ENCODE peak calls at places on chromosomes 7 and 10, in seven cellular contexts. W is T-helper 1 cell, V is GM23248, M is naive B cell, U is NCI-H1092 treated with DMSO at 0.1 percent for 48 hours, T is KG1, K is hepatocyte. G is an unnamed sample.

GRCh38 chr10:104333037-104333727 is 5.1 kb downstream of the ITPRIP start:
- DNase-seq in W (peak), V (no peak), M (no peak), U (no peak), T (no peak), K (no peak), G (no peak)

GRCh38 chr7:2540641-2541051 is 14.7 kb downstream of the BRAT1 start:
- DNase-seq in W (no peak), V (no peak), M (no peak), U (no peak), T (no peak), K (no peak), G (no peak)

GRCh38 chr10:125123363-125124113 is 36.8 kb downstream of the CTBP2 start:
- DNase-seq in W (no peak), V (peak), M (no peak), U (peak), T (no peak), K (no peak), G (no peak)

GRCh38 chr10:113056468-113057021 is 106.5 kb downstream of the TCF7L2 start:
- DNase-seq in W (no peak), V (peak), M (no peak), U (no peak), T (no peak), K (peak), G (no peak)

GRCh38 chr7:36283171-36283570 is 106.5 kb upstream of the ANLN start:
- DNase-seq in W (no peak), V (no peak), M (no peak), U (no peak), T (no peak), K (no peak), G (no peak)

GRCh38 chr10:14381475-14381874 is 50.8 kb upstream of the FRMD4A start:
- DNase-seq in W (no peak), V (no peak), M (no peak), U (no peak), T (no peak), K (no peak), G (no peak)

GRCh38 chr10:118585234-118585633 is 10.2 kb downstream of the PRLHR start:
- DNase-seq in W (no peak), V (no peak), M (no peak), U (no peak), T (no peak), K (no peak), G (no peak)

GRCh38 chr10:48733329-48733728 is 48.7 kb downstream of the WDFY4 start:
- DNase-seq in W (no peak), V (no peak), M (no peak), U (no peak), T (no peak), K (no peak), G (no peak)

GRCh38 chr7:157964016-157964415 is 623.6 kb downstream of the PTPRN2 start:
- DNase-seq in W (no peak), V (no peak), M (no peak), U (no peak), T (no peak), K (no peak), G (no peak)

GRCh38 chr7:147492621-147493020 is 1097.9 kb upstream of the C7orf33 start:
- DNase-seq in W (no peak), V (peak), M (no peak), U (no peak), T (no peak), K (no peak), G (no peak)

GRCh38 chr7:26624839-26625238 is 239.6 kb downstream of the SKAP2 start:
- DNase-seq in W (no peak), V (no peak), M (no peak), U (no peak), T (no peak), K (no peak), G (no peak)

GRCh38 chr7:30363778-30364563 is 79.6 kb downstream of the ZNRF2 start:
- DNase-seq in W (no peak), V (no peak), M (no peak), U (no peak), T (no peak), K (no peak), G (no peak)

GRCh38 chr7:90595801-90596683 is at the start of gene CDK14:
- DNase-seq in W (peak), V (peak), M (peak), U (peak), T (peak), K (peak), G (peak)

GRCh38 chr7:30510124-30511074 is 5.8 kb upstream of the GGCT start:
- DNase-seq in W (no peak), V (peak), M (no peak), U (peak), T (peak), K (peak), G (peak)

GRCh38 chr7:20598479-20599419 is 16.7 kb upstream of the ABCB5 start:
- DNase-seq in W (no peak), V (peak), M (peak), U (peak), T (peak), K (peak), G (no peak)

GRCh38 chr7:138907438-138907837 is 73.8 kb downstream of the KIAA1549 start:
- DNase-seq in W (no peak), V (peak), M (no peak), U (no peak), T (no peak), K (no peak), G (no peak)

GRCh38 chr7:16433568-16434122 is 12.3 kb upstream of the CRPPA start:
- DNase-seq in W (no peak), V (no peak), M (no peak), U (no peak), T (no peak), K (no peak), G (no peak)

GRCh38 chr7:412731-413356 is 106.8 kb downstream of the PDGFA start:
- DNase-seq in W (no peak), V (no peak), M (no peak), U (no peak), T (no peak), K (no peak), G (peak)

GRCh38 chr10:127184582-127184981 is 11.8 kb downstream of the INSYN2A start:
- DNase-seq in W (no peak), V (no peak), M (no peak), U (no peak), T (no peak), K (no peak), G (no peak)

GRCh38 chr10:103933557-103934121 is 15.7 kb upstream of the STN1 start:
- DNase-seq in W (no peak), V (no peak), M (no peak), U (no peak), T (no peak), K (no peak), G (no peak)

GRCh38 chr7:131357282-131357880 is 29.7 kb downstream of the MKLN1 start:
- DNase-seq in W (no peak), V (no peak), M (no peak), U (no peak), T (no peak), K (no peak), G (no peak)

GRCh38 chr7:130878785-130879184 is 144.8 kb upstream of the KLF14 start:
- DNase-seq in W (no peak), V (no peak), M (no peak), U (no peak), T (no peak), K (no peak), G (no peak)

GRCh38 chr10:83765711-83766110 is 373.6 kb upstream of the GHITM start:
- DNase-seq in W (no peak), V (no peak), M (no peak), U (no peak), T (no peak), K (no peak), G (no peak)

GRCh38 chr10:19782430-19783089 is 33.7 kb upstream of the PLXDC2 start:
- DNase-seq in W (no peak), V (no peak), M (no peak), U (no peak), T (no peak), K (no peak), G (peak)

GRCh38 chr7:18450021-18450420 is 45.5 kb upstream of the HDAC9 start:
- DNase-seq in W (no peak), V (peak), M (no peak), U (no peak), T (no peak), K (no peak), G (no peak)

GRCh38 chr10:104259999-104260774 is 5.5 kb downstream of the GSTO1 start:
- DNase-seq in W (no peak), V (peak), M (no peak), U (no peak), T (no peak), K (peak), G (no peak)

GRCh38 chr10:127275272-127275671 is 78.9 kb upstream of the INSYN2A start:
- DNase-seq in W (no peak), V (no peak), M (no peak), U (no peak), T (no peak), K (no peak), G (no peak)

GRCh38 chr10:11874568-11875182 is 51.5 kb downstream of the PROSER2 start:
- DNase-seq in W (no peak), V (no peak), M (no peak), U (no peak), T (no peak), K (peak), G (peak)

GRCh38 chr10:97059006-97059871 is 126.5 kb downstream of the SLIT1 start:
- DNase-seq in W (no peak), V (no peak), M (no peak), U (no peak), T (no peak), K (no peak), G (no peak)

GRCh38 chr7:99108615-99109014 is 35.3 kb downstream of the SMURF1 start:
- DNase-seq in W (no peak), V (peak), M (no peak), U (no peak), T (no peak), K (no peak), G (no peak)

GRCh38 chr7:90384433-90384832 is 18.8 kb upstream of the CLDN12 start:
- DNase-seq in W (no peak), V (peak), M (no peak), U (no peak), T (no peak), K (no peak), G (no peak)

GRCh38 chr10:60382946-60383681 is 6.6 kb downstream of the ANK3 start:
- DNase-seq in W (no peak), V (peak), M (no peak), U (no peak), T (no peak), K (no peak), G (no peak)

GRCh38 chr7:91892821-91893340 is 12.4 kb upstream of the MTERF1 start:
- DNase-seq in W (no peak), V (peak), M (no peak), U (no peak), T (no peak), K (peak), G (peak)

GRCh38 chr7:1775389-1775788 is 105.3 kb downstream of the ELFN1 start:
- DNase-seq in W (no peak), V (no peak), M (no peak), U (no peak), T (no peak), K (no peak), G (no peak)

GRCh38 chr10:31064334-31064733 is 32.7 kb upstream of the ZNF438 start:
- DNase-seq in W (no peak), V (peak), M (no peak), U (no peak), T (no peak), K (peak), G (no peak)

GRCh38 chr7:47576031-47576908 is 5.6 kb downstream of the TNS3 start:
- DNase-seq in W (no peak), V (peak), M (no peak), U (no peak), T (no peak), K (peak), G (peak)

GRCh38 chr10:120115959-120116358 is 223.4 kb downstream of the SEC23IP start:
- DNase-seq in W (no peak), V (no peak), M (no peak), U (no peak), T (no peak), K (no peak), G (no peak)

GRCh38 chr10:28977518-28977917 is 300.2 kb downstream of the BAMBI start:
- DNase-seq in W (no peak), V (no peak), M (no peak), U (no peak), T (no peak), K (no peak), G (no peak)